ENCODE peak calls at places on chromosomes 11 and 22, in ten cellular contexts. One of them, this sample, is unnamed.
A peak's percentile ranks its signal among the peaks of the same experiment; 100 is the strongest.

GRCh38 chr11:102846292-102846691 is 2.9 kb upstream of the MMP3 start:
- DNase-seq in HEK293T: no peak
- DNase-seq in DMS153: no peak
- DNase-seq in activated T-cell treated with anti-CD3 and anti-CD28 coated beads for 1 hour: no peak
- DNase-seq in RWPE1: peak; percentile 53
- DNase-seq in SIG-M5: no peak
- DNase-seq in activated naive CD4-positive, alpha-beta T cell: no peak
- DNase-seq in neuronal stem cell: no peak
- DNase-seq in endothelial cell: no peak
- DNase-seq in activated CD4-positive, alpha-beta T cell treated with anti-CD3 and anti-CD28 coated beads, Interleukin-2, amount 50 U/mL, for 1 hour: no peak
- DNase-seq in this sample: no peak

GRCh38 chr22:39223091-39223710 is 21.6 kb downstream of the PDGFB start:
- DNase-seq in HEK293T: no peak
- DNase-seq in DMS153: no peak
- DNase-seq in activated T-cell treated with anti-CD3 and anti-CD28 coated beads for 1 hour: no peak
- DNase-seq in RWPE1: no peak
- DNase-seq in SIG-M5: no peak
- DNase-seq in activated naive CD4-positive, alpha-beta T cell: no peak
- DNase-seq in neuronal stem cell: no peak
- DNase-seq in endothelial cell: no peak
- DNase-seq in activated CD4-positive, alpha-beta T cell treated with anti-CD3 and anti-CD28 coated beads, Interleukin-2, amount 50 U/mL, for 1 hour: no peak
- DNase-seq in this sample: no peak

GRCh38 chr11:23570828-23571227 is 710.6 kb upstream of the CCDC179 start:
- DNase-seq in HEK293T: no peak
- DNase-seq in DMS153: no peak
- DNase-seq in activated T-cell treated with anti-CD3 and anti-CD28 coated beads for 1 hour: no peak
- DNase-seq in RWPE1: no peak
- DNase-seq in SIG-M5: no peak
- DNase-seq in activated naive CD4-positive, alpha-beta T cell: no peak
- DNase-seq in neuronal stem cell: no peak
- DNase-seq in endothelial cell: no peak
- DNase-seq in activated CD4-positive, alpha-beta T cell treated with anti-CD3 and anti-CD28 coated beads, Interleukin-2, amount 50 U/mL, for 1 hour: no peak
- DNase-seq in this sample: no peak

GRCh38 chr22:29483254-29483653 is 3.2 kb downstream of the NEFH start:
- DNase-seq in HEK293T: no peak
- DNase-seq in DMS153: no peak
- DNase-seq in activated T-cell treated with anti-CD3 and anti-CD28 coated beads for 1 hour: no peak
- DNase-seq in RWPE1: no peak
- DNase-seq in SIG-M5: no peak
- DNase-seq in activated naive CD4-positive, alpha-beta T cell: no peak
- DNase-seq in neuronal stem cell: no peak
- DNase-seq in endothelial cell: no peak
- DNase-seq in activated CD4-positive, alpha-beta T cell treated with anti-CD3 and anti-CD28 coated beads, Interleukin-2, amount 50 U/mL, for 1 hour: no peak
- DNase-seq in this sample: no peak

GRCh38 chr11:114668109-114668508 is 10.2 kb upstream of the NXPE2 start:
- DNase-seq in HEK293T: no peak
- DNase-seq in DMS153: no peak
- DNase-seq in activated T-cell treated with anti-CD3 and anti-CD28 coated beads for 1 hour: no peak
- DNase-seq in RWPE1: no peak
- DNase-seq in SIG-M5: no peak
- DNase-seq in activated naive CD4-positive, alpha-beta T cell: no peak
- DNase-seq in neuronal stem cell: no peak
- DNase-seq in endothelial cell: no peak
- DNase-seq in activated CD4-positive, alpha-beta T cell treated with anti-CD3 and anti-CD28 coated beads, Interleukin-2, amount 50 U/mL, for 1 hour: no peak
- DNase-seq in this sample: no peak

GRCh38 chr22:31144223-31144622 is 3.9 kb upstream of the PLA2G3 start:
- DNase-seq in HEK293T: no peak
- DNase-seq in DMS153: no peak
- DNase-seq in activated T-cell treated with anti-CD3 and anti-CD28 coated beads for 1 hour: no peak
- DNase-seq in RWPE1: no peak
- DNase-seq in SIG-M5: no peak
- DNase-seq in activated naive CD4-positive, alpha-beta T cell: no peak
- DNase-seq in neuronal stem cell: no peak
- DNase-seq in endothelial cell: no peak
- DNase-seq in activated CD4-positive, alpha-beta T cell treated with anti-CD3 and anti-CD28 coated beads, Interleukin-2, amount 50 U/mL, for 1 hour: no peak
- DNase-seq in this sample: no peak

GRCh38 chr11:17793642-17794170 is 59.1 kb downstream of the KCNC1 start:
- DNase-seq in HEK293T: no peak
- DNase-seq in DMS153: no peak
- DNase-seq in activated T-cell treated with anti-CD3 and anti-CD28 coated beads for 1 hour: no peak
- DNase-seq in RWPE1: no peak
- DNase-seq in SIG-M5: no peak
- DNase-seq in activated naive CD4-positive, alpha-beta T cell: no peak
- DNase-seq in neuronal stem cell: no peak
- DNase-seq in endothelial cell: no peak
- DNase-seq in activated CD4-positive, alpha-beta T cell treated with anti-CD3 and anti-CD28 coated beads, Interleukin-2, amount 50 U/mL, for 1 hour: no peak
- DNase-seq in this sample: no peak

GRCh38 chr11:19938051-19938856 is 222.0 kb downstream of the DBX1 start:
- DNase-seq in HEK293T: peak; percentile 76
- DNase-seq in DMS153: peak; percentile 9
- DNase-seq in activated T-cell treated with anti-CD3 and anti-CD28 coated beads for 1 hour: no peak
- DNase-seq in RWPE1: peak; percentile 64
- DNase-seq in SIG-M5: no peak
- DNase-seq in activated naive CD4-positive, alpha-beta T cell: no peak
- DNase-seq in neuronal stem cell: no peak
- DNase-seq in endothelial cell: peak; percentile 68
- DNase-seq in activated CD4-positive, alpha-beta T cell treated with anti-CD3 and anti-CD28 coated beads, Interleukin-2, amount 50 U/mL, for 1 hour: peak; percentile 6
- DNase-seq in this sample: no peak

GRCh38 chr22:44550666-44551491 is 52.8 kb upstream of the RTL6 start:
- DNase-seq in HEK293T: no peak
- DNase-seq in DMS153: peak; percentile 22
- DNase-seq in activated T-cell treated with anti-CD3 and anti-CD28 coated beads for 1 hour: no peak
- DNase-seq in RWPE1: peak; percentile 49
- DNase-seq in SIG-M5: peak; percentile 34
- DNase-seq in activated naive CD4-positive, alpha-beta T cell: no peak
- DNase-seq in neuronal stem cell: no peak
- DNase-seq in endothelial cell: peak; percentile 17
- DNase-seq in activated CD4-positive, alpha-beta T cell treated with anti-CD3 and anti-CD28 coated beads, Interleukin-2, amount 50 U/mL, for 1 hour: no peak
- DNase-seq in this sample: no peak

GRCh38 chr11:108853864-108854263 is 189.0 kb downstream of the DDX10 start:
- DNase-seq in HEK293T: no peak
- DNase-seq in DMS153: no peak
- DNase-seq in activated T-cell treated with anti-CD3 and anti-CD28 coated beads for 1 hour: no peak
- DNase-seq in RWPE1: no peak
- DNase-seq in SIG-M5: no peak
- DNase-seq in activated naive CD4-positive, alpha-beta T cell: no peak
- DNase-seq in neuronal stem cell: peak; percentile 15
- DNase-seq in endothelial cell: no peak
- DNase-seq in activated CD4-positive, alpha-beta T cell treated with anti-CD3 and anti-CD28 coated beads, Interleukin-2, amount 50 U/mL, for 1 hour: no peak
- DNase-seq in this sample: no peak

GRCh38 chr22:49208768-49209252 is 618.9 kb downstream of the BRD1 start:
- DNase-seq in HEK293T: no peak
- DNase-seq in DMS153: no peak
- DNase-seq in activated T-cell treated with anti-CD3 and anti-CD28 coated beads for 1 hour: no peak
- DNase-seq in RWPE1: no peak
- DNase-seq in SIG-M5: no peak
- DNase-seq in activated naive CD4-positive, alpha-beta T cell: no peak
- DNase-seq in neuronal stem cell: peak; percentile 46
- DNase-seq in endothelial cell: peak; percentile 40
- DNase-seq in activated CD4-positive, alpha-beta T cell treated with anti-CD3 and anti-CD28 coated beads, Interleukin-2, amount 50 U/mL, for 1 hour: no peak
- DNase-seq in this sample: no peak

GRCh38 chr11:86559311-86559945 is 113.0 kb downstream of the ME3 start:
- DNase-seq in HEK293T: no peak
- DNase-seq in DMS153: no peak
- DNase-seq in activated T-cell treated with anti-CD3 and anti-CD28 coated beads for 1 hour: no peak
- DNase-seq in RWPE1: peak; percentile 80
- DNase-seq in SIG-M5: no peak
- DNase-seq in activated naive CD4-positive, alpha-beta T cell: no peak
- DNase-seq in neuronal stem cell: no peak
- DNase-seq in endothelial cell: no peak
- DNase-seq in activated CD4-positive, alpha-beta T cell treated with anti-CD3 and anti-CD28 coated beads, Interleukin-2, amount 50 U/mL, for 1 hour: no peak
- DNase-seq in this sample: no peak

GRCh38 chr11:122441702-122442092 is 213.8 kb upstream of the UBASH3B start:
- DNase-seq in HEK293T: no peak
- DNase-seq in DMS153: peak; percentile 24
- DNase-seq in activated T-cell treated with anti-CD3 and anti-CD28 coated beads for 1 hour: no peak
- DNase-seq in RWPE1: no peak
- DNase-seq in SIG-M5: no peak
- DNase-seq in activated naive CD4-positive, alpha-beta T cell: no peak
- DNase-seq in neuronal stem cell: no peak
- DNase-seq in endothelial cell: no peak
- DNase-seq in activated CD4-positive, alpha-beta T cell treated with anti-CD3 and anti-CD28 coated beads, Interleukin-2, amount 50 U/mL, for 1 hour: no peak
- DNase-seq in this sample: peak; percentile 60